ENCODE peak calls at places on chromosomes 2 and 18, in nine cellular contexts. One of them, this sample, is unnamed.

GRCh38 chr2:19607931-19608762 is 249.7 kb upstream of the OSR1 start:
- DNase-seq in transverse colon: no peak
- DNase-seq in activated CD4-positive, alpha-beta T cell treated with anti-CD3 and anti-CD28 coated beads, Interleukin-2, amount 50 U/mL, for 24 hours: no peak
- DNase-seq in mesendoderm: peak; percentile 29
- DNase-seq in activated T-helper 1 cell treated with Interleukin-2 at 50 U/mL for 16 hours: no peak
- DNase-seq in heart right ventricle: no peak
- DNase-seq in GM10248: no peak
- DNase-seq in cardiac muscle cell: peak; percentile 71
- DNase-seq in endothelial cell: no peak
- DNase-seq in this sample: no peak

GRCh38 chr2:211429256-211429655 is 872.9 kb downstream of the CPS1 start:
- DNase-seq in mesendoderm: no peak
- DNase-seq in endothelial cell: no peak
- DNase-seq in activated T-helper 1 cell treated with Interleukin-2 at 50 U/mL for 16 hours: no peak
- DNase-seq in transverse colon: no peak
- DNase-seq in cardiac muscle cell: no peak
- DNase-seq in GM10248: no peak
- DNase-seq in activated CD4-positive, alpha-beta T cell treated with anti-CD3 and anti-CD28 coated beads, Interleukin-2, amount 50 U/mL, for 24 hours: no peak
- DNase-seq in heart right ventricle: no peak
- DNase-seq in this sample: no peak

GRCh38 chr2:136207665-136208064 is 89.7 kb upstream of the CXCR4 start:
- DNase-seq in activated T-helper 1 cell treated with Interleukin-2 at 50 U/mL for 16 hours: no peak
- DNase-seq in cardiac muscle cell: no peak
- DNase-seq in GM10248: no peak
- DNase-seq in transverse colon: no peak
- DNase-seq in endothelial cell: no peak
- DNase-seq in activated CD4-positive, alpha-beta T cell treated with anti-CD3 and anti-CD28 coated beads, Interleukin-2, amount 50 U/mL, for 24 hours: no peak
- DNase-seq in heart right ventricle: no peak
- DNase-seq in mesendoderm: no peak
- DNase-seq in this sample: no peak

GRCh38 chr2:226215902-226216503 is 583.6 kb downstream of the IRS1 start:
- DNase-seq in cardiac muscle cell: peak; percentile 73
- DNase-seq in heart right ventricle: no peak
- DNase-seq in activated CD4-positive, alpha-beta T cell treated with anti-CD3 and anti-CD28 coated beads, Interleukin-2, amount 50 U/mL, for 24 hours: peak; percentile 39
- DNase-seq in GM10248: peak; percentile 19
- DNase-seq in activated T-helper 1 cell treated with Interleukin-2 at 50 U/mL for 16 hours: peak; percentile 4
- DNase-seq in transverse colon: peak; percentile 75
- DNase-seq in mesendoderm: peak; percentile 90
- DNase-seq in endothelial cell: peak; percentile 83
- DNase-seq in this sample: peak; percentile 85

GRCh38 chr2:223475901-223476300 is 126.3 kb downstream of the SCG2 start:
- DNase-seq in transverse colon: no peak
- DNase-seq in cardiac muscle cell: no peak
- DNase-seq in activated T-helper 1 cell treated with Interleukin-2 at 50 U/mL for 16 hours: no peak
- DNase-seq in activated CD4-positive, alpha-beta T cell treated with anti-CD3 and anti-CD28 coated beads, Interleukin-2, amount 50 U/mL, for 24 hours: no peak
- DNase-seq in GM10248: no peak
- DNase-seq in heart right ventricle: no peak
- DNase-seq in mesendoderm: peak; percentile 10
- DNase-seq in endothelial cell: no peak
- DNase-seq in this sample: no peak

GRCh38 chr2:225328192-225328591 is 71.3 kb upstream of the NYAP2 start:
- DNase-seq in endothelial cell: no peak
- DNase-seq in GM10248: no peak
- DNase-seq in cardiac muscle cell: no peak
- DNase-seq in activated T-helper 1 cell treated with Interleukin-2 at 50 U/mL for 16 hours: no peak
- DNase-seq in transverse colon: no peak
- DNase-seq in mesendoderm: peak; percentile 27
- DNase-seq in activated CD4-positive, alpha-beta T cell treated with anti-CD3 and anti-CD28 coated beads, Interleukin-2, amount 50 U/mL, for 24 hours: no peak
- DNase-seq in heart right ventricle: no peak
- DNase-seq in this sample: no peak

GRCh38 chr2:212264227-212264626 is 274.4 kb downstream of the ERBB4 start:
- DNase-seq in activated CD4-positive, alpha-beta T cell treated with anti-CD3 and anti-CD28 coated beads, Interleukin-2, amount 50 U/mL, for 24 hours: no peak
- DNase-seq in heart right ventricle: no peak
- DNase-seq in endothelial cell: no peak
- DNase-seq in transverse colon: no peak
- DNase-seq in mesendoderm: no peak
- DNase-seq in GM10248: no peak
- DNase-seq in cardiac muscle cell: no peak
- DNase-seq in activated T-helper 1 cell treated with Interleukin-2 at 50 U/mL for 16 hours: no peak
- DNase-seq in this sample: no peak

GRCh38 chr2:68603059-68603458 is 40.3 kb upstream of the PROKR1 start:
- DNase-seq in mesendoderm: no peak
- DNase-seq in GM10248: no peak
- DNase-seq in activated CD4-positive, alpha-beta T cell treated with anti-CD3 and anti-CD28 coated beads, Interleukin-2, amount 50 U/mL, for 24 hours: no peak
- DNase-seq in activated T-helper 1 cell treated with Interleukin-2 at 50 U/mL for 16 hours: no peak
- DNase-seq in cardiac muscle cell: no peak
- DNase-seq in endothelial cell: no peak
- DNase-seq in transverse colon: no peak
- DNase-seq in heart right ventricle: no peak
- DNase-seq in this sample: no peak

GRCh38 chr2:215454519-215454918 is 18.7 kb upstream of the FN1 start:
- DNase-seq in heart right ventricle: no peak
- DNase-seq in transverse colon: no peak
- DNase-seq in GM10248: peak; percentile 31
- DNase-seq in endothelial cell: no peak
- DNase-seq in cardiac muscle cell: peak; percentile 67
- DNase-seq in mesendoderm: peak; percentile 40
- DNase-seq in activated CD4-positive, alpha-beta T cell treated with anti-CD3 and anti-CD28 coated beads, Interleukin-2, amount 50 U/mL, for 24 hours: no peak
- DNase-seq in activated T-helper 1 cell treated with Interleukin-2 at 50 U/mL for 16 hours: no peak
- DNase-seq in this sample: peak; percentile 11

GRCh38 chr2:206723288-206723687 is 5.1 kb upstream of the DYTN start:
- DNase-seq in activated CD4-positive, alpha-beta T cell treated with anti-CD3 and anti-CD28 coated beads, Interleukin-2, amount 50 U/mL, for 24 hours: no peak
- DNase-seq in cardiac muscle cell: no peak
- DNase-seq in mesendoderm: no peak
- DNase-seq in activated T-helper 1 cell treated with Interleukin-2 at 50 U/mL for 16 hours: no peak
- DNase-seq in endothelial cell: no peak
- DNase-seq in transverse colon: no peak
- DNase-seq in GM10248: no peak
- DNase-seq in heart right ventricle: no peak
- DNase-seq in this sample: no peak

GRCh38 chr2:228167290-228167689 is 14.2 kb downstream of the SPHKAP start:
- DNase-seq in mesendoderm: no peak
- DNase-seq in endothelial cell: no peak
- DNase-seq in GM10248: no peak
- DNase-seq in cardiac muscle cell: no peak
- DNase-seq in heart right ventricle: no peak
- DNase-seq in transverse colon: no peak
- DNase-seq in activated CD4-positive, alpha-beta T cell treated with anti-CD3 and anti-CD28 coated beads, Interleukin-2, amount 50 U/mL, for 24 hours: no peak
- DNase-seq in activated T-helper 1 cell treated with Interleukin-2 at 50 U/mL for 16 hours: no peak
- DNase-seq in this sample: no peak

GRCh38 chr2:238409341-238410200 is 17.2 kb upstream of the ASB1 start:
- DNase-seq in mesendoderm: no peak
- DNase-seq in activated CD4-positive, alpha-beta T cell treated with anti-CD3 and anti-CD28 coated beads, Interleukin-2, amount 50 U/mL, for 24 hours: no peak
- DNase-seq in endothelial cell: no peak
- DNase-seq in GM10248: no peak
- DNase-seq in transverse colon: no peak
- DNase-seq in activated T-helper 1 cell treated with Interleukin-2 at 50 U/mL for 16 hours: no peak
- DNase-seq in cardiac muscle cell: no peak
- DNase-seq in heart right ventricle: no peak
- DNase-seq in this sample: no peak

GRCh38 chr2:66581461-66582363 is 146.8 kb downstream of the MEIS1 start:
- DNase-seq in activated T-helper 1 cell treated with Interleukin-2 at 50 U/mL for 16 hours: no peak
- DNase-seq in activated CD4-positive, alpha-beta T cell treated with anti-CD3 and anti-CD28 coated beads, Interleukin-2, amount 50 U/mL, for 24 hours: no peak
- DNase-seq in heart right ventricle: peak; percentile 17
- DNase-seq in transverse colon: no peak
- DNase-seq in endothelial cell: peak; percentile 31
- DNase-seq in cardiac muscle cell: peak; percentile 22
- DNase-seq in mesendoderm: peak; percentile 64
- DNase-seq in GM10248: peak; percentile 11
- DNase-seq in this sample: no peak

GRCh38 chr18:44229693-44230108 is 451.0 kb upstream of the SETBP1 start:
- DNase-seq in cardiac muscle cell: peak; percentile 77
- DNase-seq in transverse colon: peak; percentile 44
- DNase-seq in GM10248: no peak
- DNase-seq in endothelial cell: peak; percentile 10
- DNase-seq in heart right ventricle: peak; percentile 61
- DNase-seq in mesendoderm: no peak
- DNase-seq in activated CD4-positive, alpha-beta T cell treated with anti-CD3 and anti-CD28 coated beads, Interleukin-2, amount 50 U/mL, for 24 hours: no peak
- DNase-seq in activated T-helper 1 cell treated with Interleukin-2 at 50 U/mL for 16 hours: no peak
- DNase-seq in this sample: no peak

GRCh38 chr18:36066731-36067117 is 635 bp downstream of the RPRD1A start:
- DNase-seq in GM10248: peak; percentile 22
- DNase-seq in transverse colon: no peak
- DNase-seq in activated T-helper 1 cell treated with Interleukin-2 at 50 U/mL for 16 hours: no peak
- DNase-seq in activated CD4-positive, alpha-beta T cell treated with anti-CD3 and anti-CD28 coated beads, Interleukin-2, amount 50 U/mL, for 24 hours: no peak
- DNase-seq in cardiac muscle cell: no peak
- DNase-seq in endothelial cell: no peak
- DNase-seq in heart right ventricle: no peak
- DNase-seq in mesendoderm: peak; percentile 11
- DNase-seq in this sample: no peak

GRCh38 chr2:27222407-27222806 is 5.2 kb downstream of the CAD start:
- DNase-seq in endothelial cell: no peak
- DNase-seq in mesendoderm: no peak
- DNase-seq in cardiac muscle cell: no peak
- DNase-seq in transverse colon: no peak
- DNase-seq in GM10248: no peak
- DNase-seq in heart right ventricle: no peak
- DNase-seq in activated T-helper 1 cell treated with Interleukin-2 at 50 U/mL for 16 hours: no peak
- DNase-seq in activated CD4-positive, alpha-beta T cell treated with anti-CD3 and anti-CD28 coated beads, Interleukin-2, amount 50 U/mL, for 24 hours: no peak
- DNase-seq in this sample: no peak

GRCh38 chr2:175709248-175709647 is 292.8 kb downstream of the LNPK start:
- DNase-seq in cardiac muscle cell: no peak
- DNase-seq in GM10248: no peak
- DNase-seq in heart right ventricle: no peak
- DNase-seq in activated CD4-positive, alpha-beta T cell treated with anti-CD3 and anti-CD28 coated beads, Interleukin-2, amount 50 U/mL, for 24 hours: no peak
- DNase-seq in transverse colon: no peak
- DNase-seq in activated T-helper 1 cell treated with Interleukin-2 at 50 U/mL for 16 hours: no peak
- DNase-seq in mesendoderm: peak; percentile 8
- DNase-seq in endothelial cell: no peak
- DNase-seq in this sample: no peak

GRCh38 chr2:228938629-228939028 is 332.5 kb downstream of the PID1 start:
- DNase-seq in endothelial cell: no peak
- DNase-seq in transverse colon: no peak
- DNase-seq in GM10248: no peak
- DNase-seq in activated T-helper 1 cell treated with Interleukin-2 at 50 U/mL for 16 hours: no peak
- DNase-seq in cardiac muscle cell: peak; percentile 36
- DNase-seq in heart right ventricle: no peak
- DNase-seq in activated CD4-positive, alpha-beta T cell treated with anti-CD3 and anti-CD28 coated beads, Interleukin-2, amount 50 U/mL, for 24 hours: no peak
- DNase-seq in mesendoderm: no peak
- DNase-seq in this sample: no peak

This sample was measured in neuronal stem cell.